ENCODE peak calls at places on chromosomes 3 and 15, in ten cellular contexts. F is heart right ventricle, K is Peyer's patch, B is lower lobe of right lung, Y is stomach, A is osteocyte, O is K562, C is heart left ventricle, Z is endothelial cell, P is testis. E is an unnamed sample.

GRCh38 chr3:154766765-154767503 is 313.2 kb upstream of the MME start:
- DNase-seq in Y (no peak), O (no peak), B (no peak), A (no peak), F (no peak), Z (no peak), P (no peak), K (no peak), C (no peak), E (no peak)

GRCh38 chr3:121624147-121624852 is 31.1 kb downstream of the FBXO40 start:
- DNase-seq in A (no peak), B (no peak), O (no peak), C (no peak), F (no peak), P (no peak), Z (no peak), Y (no peak), K (no peak), E (no peak)

GRCh38 chr3:172204716-172205115 is 165.3 kb downstream of the FNDC3B start:
- DNase-seq in Y (no peak), Z (no peak), A (no peak), P (no peak), K (no peak), O (no peak), C (no peak), B (no peak), F (no peak), E (no peak)

GRCh38 chr3:114404590-114404989 is 110.8 kb downstream of the TIGIT start:
- DNase-seq in B (no peak), P (no peak), Y (no peak), A (no peak), C (no peak), K (no peak), Z (no peak), O (no peak), F (no peak), E (no peak)

GRCh38 chr15:42732095-42732827 is 4.7 kb downstream of the CDAN1 start:
- DNase-seq in B (no peak), Y (no peak), K (no peak), P (no peak), C (no peak), A (peak; percentile 71), Z (no peak), O (no peak), F (no peak), E (no peak)

GRCh38 chr15:98570119-98570518 is 78.2 kb upstream of the IGF1R start:
- DNase-seq in O (no peak), Z (no peak), P (no peak), K (no peak), Y (no peak), C (no peak), B (no peak), A (no peak), F (no peak), E (no peak)

GRCh38 chr3:119681279-119681678 is 4.1 kb upstream of the COX17 start:
- DNase-seq in P (no peak), C (no peak), B (no peak), O (no peak), Y (no peak), F (no peak), Z (no peak), A (no peak), K (no peak), E (no peak)

GRCh38 chr3:129326138-129326537 is 47.5 kb downstream of the HMCES start:
- DNase-seq in C (no peak), O (no peak), P (no peak), Y (no peak), B (no peak), A (no peak), K (no peak), F (no peak), Z (no peak), E (no peak)

GRCh38 chr15:72495007-72495406 is 20.9 kb downstream of the ARIH1 start:
- DNase-seq in F (no peak), K (no peak), Z (no peak), B (no peak), A (no peak), P (no peak), Y (no peak), C (no peak), O (no peak), E (no peak)

GRCh38 chr15:67571643-67572415 is 29.3 kb downstream of the MAP2K5 start:
- DNase-seq in Z (no peak), B (no peak), K (peak; percentile 65), Y (no peak), F (no peak), P (no peak), A (no peak), C (no peak), O (no peak), E (no peak)

GRCh38 chr3:171704002-171704401 is 106.3 kb downstream of the PLD1 start:
- DNase-seq in F (no peak), B (no peak), Z (no peak), O (peak; percentile 15), Y (peak; percentile 56), C (no peak), P (peak; percentile 59), K (peak; percentile 58), A (no peak), E (no peak)

GRCh38 chr3:69906351-69906966 is 93.1 kb upstream of the SAMMSON start:
- DNase-seq in Z (no peak), K (no peak), O (no peak), C (no peak), A (no peak), P (no peak), Y (no peak), B (no peak), F (no peak), E (no peak)

GRCh38 chr3:47404955-47405790 is 24.4 kb downstream of the PTPN23 start:
- DNase-seq in K (no peak), Y (peak; percentile 56), Z (no peak), F (peak; percentile 53), B (no peak), P (peak; percentile 86), O (no peak), C (no peak), A (no peak), E (no peak)

GRCh38 chr15:63460210-63461135 is 43.9 kb upstream of the USP3 start:
- DNase-seq in P (no peak), K (no peak), Y (peak; percentile 51), O (no peak), Z (no peak), C (no peak), F (no peak), B (no peak), A (no peak), E (no peak)

GRCh38 chr3:49476563-49476962 is 6.5 kb downstream of the DAG1 start:
- DNase-seq in O (no peak), K (no peak), Z (no peak), P (no peak), Y (no peak), A (no peak), C (no peak), B (no peak), F (no peak), E (no peak)

GRCh38 chr15:42919794-42920280 is 741 bp downstream of the TTBK2 start:
- DNase-seq in C (no peak), K (peak; percentile 50), F (no peak), P (peak; percentile 60), A (no peak), B (no peak), Z (no peak), O (no peak), Y (no peak), E (peak; percentile 52)

GRCh38 chr3:160684368-160684740 is 7.4 kb downstream of the ARL14 start:
- DNase-seq in O (no peak), K (no peak), A (no peak), P (no peak), Z (no peak), F (no peak), Y (no peak), B (no peak), C (no peak), E (no peak)

GRCh38 chr3:160691151-160691550 is 14.2 kb downstream of the ARL14 start:
- DNase-seq in O (no peak), B (no peak), F (no peak), A (no peak), Y (no peak), Z (no peak), K (no peak), C (no peak), P (no peak), E (no peak)

GRCh38 chr3:160686955-160687535 is 10.1 kb downstream of the ARL14 start:
- DNase-seq in B (no peak), A (no peak), K (no peak), Z (no peak), C (no peak), Y (no peak), P (no peak), F (no peak), O (peak; percentile 23), E (no peak)

GRCh38 chr3:160685144-160685766 is 8.3 kb downstream of the ARL14 start:
- DNase-seq in B (no peak), K (no peak), Z (no peak), P (no peak), C (no peak), F (no peak), A (no peak), O (no peak), Y (no peak), E (no peak)
- TF ChIP-seq CTCF in B (no peak), K (peak; percentile 50), Z (peak; percentile 79), P (no peak), C (no peak), F (no peak), A (peak; percentile 31), O (peak; percentile 23), Y (peak; percentile 25), E (peak; percentile 37)

DNA sequence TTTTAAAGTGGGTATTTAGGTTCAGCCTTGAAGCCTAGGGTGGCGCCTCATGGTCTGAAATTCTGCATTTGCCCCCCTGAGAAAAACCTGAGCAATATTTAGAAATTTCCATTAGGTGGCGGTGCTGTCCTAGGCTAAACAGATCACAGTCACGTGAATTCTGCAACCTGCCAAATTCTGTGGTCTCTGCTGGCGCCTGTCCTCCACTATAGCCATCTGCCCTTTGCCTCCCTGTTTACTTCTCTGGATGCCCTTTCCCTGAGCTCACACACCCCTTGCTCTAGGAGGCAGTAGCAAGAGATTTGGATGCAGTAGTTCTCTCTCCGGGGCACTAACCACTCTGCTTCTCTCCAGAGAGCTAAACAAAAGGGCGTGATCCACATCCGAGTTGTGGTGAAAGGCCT is 9.1 kb downstream of the MRPS11 start:
- DNase-seq in B (no peak), Z (peak; percentile 32), Y (peak; percentile 45), F (no peak), P (peak; percentile 30), C (peak; percentile 56), A (no peak), K (no peak), O (peak; percentile 61), E (no peak)
- TF ChIP-seq CTCF in B (no peak), Z (peak; percentile 62), Y (peak; percentile 21), F (peak; percentile 63), P (peak; percentile 48), C (peak; percentile 57), A (peak; percentile 59), K (peak; percentile 63), O (peak; percentile 85), E (no peak)

GRCh38 chr3:57597240-57597972 is at the start of gene ARF4:
- DNase-seq in C (peak; percentile 100), O (peak; percentile 94), P (peak; percentile 98), F (peak; percentile 100), Y (peak; percentile 99), A (peak; percentile 100), B (peak; percentile 99), Z (peak; percentile 100), K (peak; percentile 100), E (peak; percentile 100)
- TF ChIP-seq CTCF in C (peak; percentile 13), O (peak; percentile 50), P (peak; percentile 26), F (peak; percentile 57), Y (no peak), A (no peak), B (peak; percentile 48), Z (no peak), K (no peak), E (peak; percentile 28)

GRCh38 chr3:78857494-78858111 is 910.2 kb downstream of the ROBO1 start:
- DNase-seq in Z (no peak), A (no peak), C (no peak), P (peak; percentile 32), B (no peak), O (no peak), K (no peak), Y (no peak), F (no peak), E (no peak)
- TF ChIP-seq CTCF in Z (no peak), A (peak; percentile 27), C (no peak), P (no peak), B (no peak), O (no peak), K (no peak), Y (no peak), F (no peak), E (no peak)

E was measured in CD14-positive monocyte.